ENCODE peak calls at places on chromosomes 11 and 22, in nine cellular contexts. K, R, C, O, V, G, Y, X and P are unnamed samples.

GRCh38 chr11:84398017-84398626 is 1112.0 kb upstream of the CCDC90B start:
- DNase-seq in C (peak; percentile 59), X (no peak), R (no peak), G (peak; percentile 66), O (no peak), Y (peak; percentile 37), V (no peak), K (no peak), P (no peak)

GRCh38 chr11:61091373-61092279 is 10.7 kb upstream of the CD5 start:
- DNase-seq in X (no peak), C (no peak), K (no peak), O (no peak), R (no peak), V (no peak), G (peak; percentile 18), Y (peak; percentile 31), P (no peak)

GRCh38 chr11:111472228-111472627 is 40.0 kb downstream of the BTG4 start:
- DNase-seq in V (no peak), C (no peak), K (no peak), Y (no peak), O (no peak), R (no peak), X (no peak), G (no peak), P (no peak)

GRCh38 chr22:46119093-46119728 is 31.1 kb upstream of the PPARA start:
- DNase-seq in K (no peak), R (no peak), Y (no peak), C (no peak), X (no peak), G (no peak), V (no peak), O (no peak), P (no peak)

GRCh38 chr22:27880778-27881394 is 38.2 kb downstream of the PITPNB start:
- DNase-seq in V (no peak), G (peak; percentile 87), C (peak; percentile 53), X (peak; percentile 40), R (no peak), Y (peak; percentile 75), K (no peak), O (no peak), P (no peak)

GRCh38 chr11:102293873-102294601 is 23.2 kb upstream of the BIRC3 start:
- DNase-seq in R (no peak), G (peak; percentile 74), Y (peak; percentile 40), K (no peak), O (no peak), V (no peak), C (no peak), X (no peak), P (no peak)

GRCh38 chr11:114846040-114846791 is 167.9 kb downstream of the NXPE2 start:
- DNase-seq in X (no peak), G (no peak), C (peak; percentile 48), R (no peak), K (no peak), Y (no peak), O (peak; percentile 55), V (no peak), P (no peak)

GRCh38 chr22:25377699-25378098 is 158.3 kb downstream of the CRYBB2 start:
- DNase-seq in K (no peak), C (no peak), Y (no peak), X (no peak), G (no peak), R (no peak), O (no peak), V (no peak), P (no peak)

GRCh38 chr11:27699926-27700350 is 317 bp downstream of the BDNF start:
- DNase-seq in V (peak; percentile 62), O (no peak), R (peak; percentile 65), G (no peak), Y (no peak), C (no peak), X (no peak), K (peak; percentile 59), P (no peak)

GRCh38 chr22:38215156-38216038 is 13.6 kb downstream of the MAFF start:
- DNase-seq in G (no peak), V (no peak), R (no peak), X (no peak), C (no peak), O (no peak), Y (no peak), K (no peak), P (no peak)

GRCh38 chr22:35357883-35358621 is 22.8 kb upstream of the HMOX1 start:
- DNase-seq in K (no peak), Y (no peak), C (no peak), O (no peak), G (no peak), R (no peak), V (no peak), X (no peak), P (no peak)

GRCh38 chr22:19822301-19823117 is 32.2 kb downstream of the GNB1L start:
- DNase-seq in X (no peak), K (peak; percentile 70), G (no peak), Y (peak; percentile 14), R (peak; percentile 46), V (no peak), O (peak; percentile 24), C (no peak), P (no peak)

GRCh38 chr11:75868990-75869389 is 54.0 kb downstream of the UVRAG start:
- DNase-seq in K (no peak), V (no peak), C (no peak), G (no peak), Y (peak; percentile 17), O (no peak), X (no peak), R (no peak), P (no peak)

GRCh38 chr11:2305862-2306823 is 4.3 kb downstream of the TSPAN32 start:
- DNase-seq in R (no peak), V (peak; percentile 92), K (peak; percentile 70), C (no peak), O (peak; percentile 29), X (peak; percentile 97), Y (no peak), G (peak; percentile 96), P (peak; percentile 87)

GRCh38 chr11:45647786-45648185 is 17.6 kb downstream of the CHST1 start:
- DNase-seq in V (no peak), K (no peak), C (no peak), R (no peak), G (no peak), Y (no peak), O (peak; percentile 58), X (no peak), P (no peak)

GRCh38 chr11:62439785-62440602 is 21.2 kb downstream of the SCGB1A1 start:
- DNase-seq in O (no peak), X (peak; percentile 66), G (peak; percentile 80), V (no peak), K (no peak), Y (no peak), R (no peak), C (no peak), P (no peak)

GRCh38 chr11:124194696-124195418 is 11.7 kb downstream of the OR10D3 start:
- DNase-seq in O (peak; percentile 57), R (peak; percentile 67), V (no peak), K (no peak), X (no peak), G (peak; percentile 81), Y (peak; percentile 32), C (peak; percentile 69), P (no peak)

GRCh38 chr11:19938051-19938856 is 222.0 kb downstream of the DBX1 start:
- DNase-seq in V (no peak), Y (peak; percentile 75), X (no peak), R (peak; percentile 79), C (peak; percentile 38), K (no peak), O (peak; percentile 59), G (peak; percentile 72), P (no peak)

GRCh38 chr11:77046060-77046501 is 11.9 kb downstream of the B3GNT6 start:
- DNase-seq in R (peak; percentile 92), Y (peak; percentile 63), X (peak; percentile 49), K (peak; percentile 79), C (peak; percentile 70), V (no peak), O (peak; percentile 78), G (peak; percentile 12), P (peak; percentile 79)
- TF ChIP-seq CTCF in R (peak; percentile 93), Y (peak; percentile 80), X (peak; percentile 62), K (peak; percentile 67), C (peak; percentile 71), V (peak; percentile 66), O (peak; percentile 98), G (peak; percentile 37), P (peak; percentile 87)

DNA sequence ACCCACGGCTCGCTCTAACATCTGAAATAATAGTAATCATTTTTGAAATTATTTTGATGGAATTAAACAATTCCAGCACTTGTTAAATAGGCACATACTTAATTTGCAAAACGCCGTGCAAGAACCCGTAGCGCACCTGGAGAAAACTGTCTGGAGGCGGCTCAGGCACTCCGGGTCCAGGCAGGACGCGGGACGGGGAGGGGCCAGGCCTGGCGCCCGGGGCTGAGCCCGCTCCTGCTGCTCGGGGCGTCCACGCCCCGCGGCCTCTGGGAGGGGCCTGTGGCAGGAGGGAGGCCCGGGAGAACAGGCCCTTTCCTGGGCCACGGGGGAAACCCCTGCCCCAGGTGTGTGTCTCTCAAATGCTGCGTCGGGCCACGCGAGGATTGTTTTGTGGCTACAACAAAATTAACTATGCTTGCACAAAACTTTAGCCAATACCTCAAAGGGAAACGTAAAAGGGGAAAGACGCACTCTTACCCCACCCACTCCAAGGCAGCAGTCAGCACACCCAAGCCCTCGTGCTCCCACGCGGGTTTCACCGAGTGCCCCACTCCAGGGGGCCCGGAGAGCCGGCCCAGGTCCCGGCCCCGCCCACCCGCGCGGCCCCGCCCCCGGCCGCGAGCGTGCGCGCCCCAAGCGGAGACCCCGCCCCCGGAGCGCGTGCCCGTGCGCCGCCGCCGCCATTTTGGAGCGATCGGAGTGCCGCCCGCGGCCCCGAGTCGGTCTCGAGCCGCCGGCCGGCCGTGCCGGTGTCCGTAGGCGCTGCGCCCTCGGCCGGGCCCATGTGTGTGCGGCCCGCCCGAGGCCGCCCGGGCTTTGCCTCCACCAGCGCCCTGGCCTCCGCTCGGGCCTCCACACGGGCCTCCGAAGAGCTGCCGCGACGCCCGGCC is at the start of gene PPP6R2:
- DNase-seq in X (peak; percentile 87), R (peak; percentile 96), K (peak; percentile 92), V (peak; percentile 93), C (peak; percentile 90), O (peak; percentile 78), G (peak; percentile 73), Y (peak; percentile 87), P (peak; percentile 87)
- TF ChIP-seq CTCF in X (no peak), R (no peak), K (peak; percentile 2), V (no peak), C (no peak), O (no peak), G (no peak), Y (no peak), P (no peak)

GRCh38 chr22:43782448-43782847 is 29.7 kb downstream of the EFCAB6 start:
- DNase-seq in O (no peak), V (no peak), G (no peak), R (no peak), Y (no peak), C (no peak), K (no peak), X (no peak), P (no peak)

GRCh38 chr22:43789452-43789851 is 22.7 kb downstream of the EFCAB6 start:
- DNase-seq in R (no peak), V (peak; percentile 77), G (peak; percentile 92), O (no peak), C (peak; percentile 70), X (peak; percentile 46), Y (no peak), K (no peak), P (no peak)

GRCh38 chr22:43783777-43784176 is 28.3 kb downstream of the EFCAB6 start:
- DNase-seq in O (no peak), R (no peak), Y (no peak), V (no peak), G (no peak), C (no peak), X (no peak), K (no peak), P (no peak)
- TF ChIP-seq CTCF in O (peak; percentile 58), R (peak; percentile 63), Y (peak; percentile 14), V (no peak), G (peak; percentile 13), C (peak; percentile 22), X (no peak), K (peak; percentile 10), P (peak; percentile 26)

GRCh38 chr22:29813563-29813962 is 24.5 kb downstream of the ASCC2 start:
- DNase-seq in R (no peak), C (no peak), V (no peak), G (peak; percentile 22), X (no peak), Y (no peak), O (no peak), K (no peak), P (no peak)
- TF ChIP-seq CTCF in R (no peak), C (no peak), V (no peak), G (peak; percentile 35), X (no peak), Y (peak; percentile 18), O (peak; percentile 45), K (no peak), P (no peak)